ENCODE peak calls at places on chromosomes 3 and 15, in four cellular contexts. L, F, Q and W are unnamed samples.

GRCh38 chr3:183871541-183871940 is 13.1 kb downstream of the PARL start:
- DNase-seq in Q (no peak), L (no peak), F (no peak), W (no peak)

GRCh38 chr3:171155122-171155700 is 128.7 kb upstream of the SLC2A2 start:
- DNase-seq in Q (no peak), F (no peak), L (no peak), W (no peak)

GRCh38 chr3:193971268-193971751 is 164.6 kb upstream of the HES1 start:
- DNase-seq in L (no peak), Q (peak), F (no peak), W (no peak)

GRCh38 chr3:8769088-8769822 is at the start of gene OXTR:
- DNase-seq in Q (no peak), F (peak), L (peak), W (no peak)

GRCh38 chr3:187828571-187829452 is 83.5 kb upstream of the BCL6 start:
- DNase-seq in L (no peak), F (no peak), Q (no peak), W (no peak)

GRCh38 chr15:65902373-65902772 is 33.1 kb downstream of the RAB11A start:
- DNase-seq in F (no peak), Q (peak), L (no peak), W (peak)

GRCh38 chr3:112122870-112123269 is 10.2 kb downstream of the GCSAM start:
- DNase-seq in Q (no peak), F (no peak), L (no peak), W (no peak)

GRCh38 chr15:62486041-62486440 is 321.0 kb upstream of the C2CD4B start:
- DNase-seq in L (no peak), Q (no peak), F (no peak), W (no peak)

GRCh38 chr3:163939926-163940325 is 1138.4 kb downstream of the SI start:
- DNase-seq in Q (no peak), L (no peak), F (no peak), W (no peak)

GRCh38 chr3:131361464-131362421 is 19.8 kb upstream of the NUDT16 start:
- DNase-seq in F (peak), Q (peak), L (peak), W (peak)

GRCh38 chr3:95154775-95155174 is 1091.9 kb downstream of the NSUN3 start:
- DNase-seq in F (no peak), Q (no peak), L (no peak), W (no peak)

GRCh38 chr15:75928680-75929608 is 25.3 kb downstream of the FBXO22 start:
- DNase-seq in F (no peak), Q (no peak), L (no peak), W (no peak)

GRCh38 chr3:181615666-181616065 is 96.1 kb upstream of the SOX2 start:
- DNase-seq in L (no peak), F (no peak), Q (no peak), W (no peak)

GRCh38 chr3:181616088-181617070 is 95.3 kb upstream of the SOX2 start:
- DNase-seq in F (no peak), L (no peak), Q (no peak), W (no peak)

GRCh38 chr3:181614878-181615277 is 96.8 kb upstream of the SOX2 start:
- DNase-seq in F (no peak), Q (no peak), L (no peak), W (no peak)

GRCh38 chr3:181619897-181620296 is 91.8 kb upstream of the SOX2 start:
- DNase-seq in F (no peak), Q (no peak), L (no peak), W (no peak)

GRCh38 chr3:181618260-181618659 is 93.5 kb upstream of the SOX2 start:
- DNase-seq in F (no peak), L (no peak), Q (no peak), W (no peak)
- H3K27ac ChIP-seq in F (no peak), L (no peak), Q (no peak), W (no peak)

DNA sequence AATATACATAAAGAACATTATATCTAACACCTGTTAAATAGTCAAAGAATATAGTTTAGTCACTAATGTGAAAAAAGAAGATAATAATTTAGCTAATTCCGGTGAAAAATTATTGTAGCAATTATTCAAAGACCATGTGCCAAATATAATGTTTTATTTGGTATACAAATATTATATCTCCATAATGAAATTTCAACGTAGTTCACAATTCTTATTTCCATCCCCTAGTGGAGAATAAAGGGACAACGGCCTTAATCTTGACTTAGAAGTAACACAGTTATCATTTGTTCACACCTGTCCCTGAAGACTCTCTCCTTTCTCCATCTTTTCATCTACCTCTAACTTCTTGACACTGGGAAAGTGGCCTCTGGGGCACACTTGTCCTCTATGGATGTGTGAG is 213.4 kb downstream of the ERC2 start:
- DNase-seq in Q (no peak), F (no peak), L (no peak), W (no peak)
- TF ChIP-seq CTCF in Q (no peak), F (no peak), L (no peak), W (peak)

DNA sequence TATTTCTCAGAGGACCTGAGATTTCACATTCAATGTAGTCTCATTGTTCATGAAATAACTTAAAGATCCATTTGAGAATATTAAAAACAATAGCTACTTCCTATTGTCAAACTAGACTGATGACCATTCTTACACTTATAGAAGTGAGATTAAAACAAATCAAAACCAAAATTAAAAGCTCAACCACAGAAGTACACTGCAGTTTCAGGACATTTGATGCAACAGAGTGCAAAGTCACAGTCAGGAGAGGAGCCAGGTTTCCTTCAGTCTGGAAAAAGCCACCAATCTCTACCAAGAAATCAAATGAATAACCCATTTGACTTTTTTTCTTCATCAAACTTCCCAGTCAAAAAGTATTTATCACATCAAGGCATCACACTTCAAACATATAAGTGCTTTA is 5.5 kb downstream of the CCPG1 start:
- DNase-seq in Q (no peak), F (no peak), L (no peak), W (no peak)
- H3K4me3 ChIP-seq in Q (no peak), F (no peak), L (peak), W (no peak)

GRCh38 chr3:123776383-123776782 is 107.7 kb downstream of the MYLK start:
- DNase-seq in F (no peak), L (no peak), Q (no peak), W (no peak)

GRCh38 chr3:123774474-123774873 is 109.7 kb downstream of the MYLK start:
- DNase-seq in Q (no peak), F (no peak), L (no peak), W (no peak)

GRCh38 chr3:123778525-123778924 is 105.6 kb downstream of the MYLK start:
- DNase-seq in F (no peak), Q (no peak), L (no peak), W (no peak)

GRCh38 chr3:123769360-123769743 is 114.8 kb downstream of the MYLK start:
- DNase-seq in L (no peak), Q (no peak), F (no peak), W (no peak)

GRCh38 chr3:123773681-123774431 is 110.3 kb downstream of the MYLK start:
- DNase-seq in L (peak), F (peak), Q (peak), W (no peak)
- H3K27ac ChIP-seq in L (no peak), F (peak), Q (peak), W (no peak)

GRCh38 chr15:64833690-64834089 is 8.0 kb upstream of the PLEKHO2 start:
- DNase-seq in Q (no peak), F (no peak), L (no peak), W (no peak)

GRCh38 chr15:64841258-64842098 is at the start of gene PLEKHO2:
- DNase-seq in F (peak), Q (peak), L (peak), W (peak)

GRCh38 chr15:64837502-64837901 is 4.2 kb upstream of the PLEKHO2 start:
- DNase-seq in L (no peak), F (no peak), Q (no peak), W (no peak)

GRCh38 chr15:64836023-64836536 is 5.6 kb upstream of the PLEKHO2 start:
- DNase-seq in Q (no peak), L (no peak), F (no peak), W (no peak)
- TF ChIP-seq CTCF in Q (no peak), L (no peak), F (no peak), W (no peak)

GRCh38 chr15:77817434-77817833 is 184.7 kb upstream of the LINGO1 start:
- DNase-seq in L (no peak), Q (no peak), F (no peak), W (no peak)

GRCh38 chr15:77821188-77821958 is 188.7 kb upstream of the LINGO1 start:
- DNase-seq in Q (no peak), F (no peak), L (no peak), W (peak)

GRCh38 chr15:77818484-77819270 is 186.0 kb upstream of the LINGO1 start:
- DNase-seq in Q (no peak), F (no peak), L (no peak), W (no peak)

GRCh38 chr15:77819841-77820728 is 187.4 kb upstream of the LINGO1 start:
- DNase-seq in F (no peak), Q (no peak), L (no peak), W (no peak)

DNA sequence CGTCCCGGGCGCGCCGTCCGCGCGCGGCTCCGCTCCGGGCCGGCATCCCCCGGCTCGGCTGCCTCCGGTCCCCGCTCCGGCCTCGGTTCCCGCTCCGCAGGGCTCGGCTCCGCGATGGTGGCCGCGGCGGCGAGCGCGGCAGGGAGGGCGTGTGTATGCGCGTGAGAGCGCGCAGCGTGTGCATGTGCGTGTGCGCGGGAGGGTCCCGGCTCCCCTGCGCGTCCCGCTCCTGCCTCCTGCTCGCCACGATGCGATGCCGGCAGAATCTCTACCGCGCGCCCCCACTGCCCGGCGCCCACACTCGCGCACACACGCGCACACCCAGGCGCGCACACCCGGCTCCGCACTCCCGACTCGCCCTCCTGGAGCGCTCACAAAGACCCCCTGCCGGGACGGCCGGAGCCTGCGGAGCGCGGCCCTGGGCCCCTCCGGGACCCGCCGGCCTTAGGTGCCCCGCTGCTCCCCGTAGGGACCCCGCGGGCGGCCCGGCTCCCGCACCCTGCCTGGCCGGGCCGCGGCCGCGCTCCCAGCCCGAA is 186.6 kb upstream of the LINGO1 start:
- DNase-seq in F (no peak), L (no peak), Q (no peak), W (no peak)
- H3K4me3 ChIP-seq in F (no peak), L (peak), Q (no peak), W (peak)

GRCh38 chr15:101651753-101652097 is 456 bp downstream of the TM2D3 start:
- DNase-seq in Q (no peak), L (no peak), F (no peak), W (no peak)
- H3K27ac ChIP-seq in Q (peak), L (peak), F (peak), W (peak)